ENCODE peak calls at places on chromosomes 7 and 10, in seven cellular contexts. T is EL, Y is left colon, J is HS-5, F is adrenal gland, L is GM10248, Q is AG08396. I is an unnamed sample.
A peak's percentile ranks its signal among the peaks of the same experiment; 100 is the strongest.

GRCh38 chr7:99949645-99950228 is 20.3 kb upstream of the GJC3 start:
- DNase-seq in J (no peak), Q (no peak), L (no peak), Y (no peak), T (peak; percentile 5), F (no peak), I (no peak)

GRCh38 chr7:47470567-47471357 is 111.1 kb downstream of the TNS3 start:
- DNase-seq in Q (no peak), Y (peak; percentile 69), J (no peak), L (no peak), T (no peak), F (peak; percentile 78), I (no peak)

GRCh38 chr7:128236924-128237586 is 4.0 kb upstream of the LEP start:
- DNase-seq in Y (no peak), T (peak; percentile 89), L (no peak), Q (peak; percentile 89), J (peak; percentile 81), F (peak; percentile 5), I (peak; percentile 93)

GRCh38 chr10:125538947-125539649 is 143.9 kb downstream of the TEX36 start:
- DNase-seq in T (no peak), L (no peak), F (peak; percentile 27), J (no peak), Q (no peak), Y (peak; percentile 89), I (peak; percentile 26)

GRCh38 chr7:38451840-38452239 is 178.4 kb upstream of the TARP start:
- DNase-seq in Q (no peak), L (no peak), F (no peak), Y (no peak), J (peak; percentile 58), T (peak; percentile 43), I (peak; percentile 42)

GRCh38 chr10:124569623-124570470 is 108.2 kb downstream of the LHPP start:
- DNase-seq in T (no peak), Y (no peak), Q (no peak), J (no peak), F (no peak), L (no peak), I (no peak)

GRCh38 chr7:38932509-38933168 is 23.6 kb upstream of the VPS41 start:
- DNase-seq in L (peak; percentile 55), T (peak; percentile 49), J (no peak), F (peak; percentile 67), Q (peak; percentile 48), Y (no peak), I (peak; percentile 56)

GRCh38 chr7:43721193-43721806 is 8.0 kb downstream of the COA1 start:
- DNase-seq in J (no peak), T (peak; percentile 53), Y (no peak), F (no peak), L (no peak), Q (peak; percentile 14), I (peak; percentile 64)

GRCh38 chr10:60910543-60910942 is 33.4 kb downstream of the RHOBTB1 start:
- DNase-seq in L (no peak), Y (no peak), Q (no peak), J (no peak), T (no peak), F (peak; percentile 48), I (no peak)

GRCh38 chr7:11896663-11897062 is 64.7 kb upstream of the THSD7A start:
- DNase-seq in Q (no peak), T (no peak), J (no peak), L (no peak), F (no peak), Y (no peak), I (peak; percentile 62)

GRCh38 chr7:101538596-101539459 is 90.3 kb downstream of the MYL10 start:
- DNase-seq in J (no peak), Q (peak; percentile 87), L (peak; percentile 83), F (peak; percentile 76), T (peak; percentile 47), Y (no peak), I (peak; percentile 58)

I was measured in M059J.